ENCODE peak calls at places on chromosomes 13 and 19, in six cellular contexts. X is fibroblast of mammary gland; S is esophagus squamous epithelium; C is cardiac fibroblast; R is CD4-positive, alpha-beta T cell; K is COLO829. L is an unnamed sample.

GRCh38 chr13:98751397-98752110 is 918 bp downstream of the SLC15A1 start:
- DNase-seq in S (no peak), K (no peak), C (peak), R (no peak), X (peak), L (no peak)

GRCh38 chr13:109870281-109871017 is 84.1 kb upstream of the IRS2 start:
- DNase-seq in C (no peak), K (no peak), X (no peak), S (no peak), R (no peak), L (no peak)

GRCh38 chr19:17468302-17469091 is 1.8 kb upstream of the SLC27A1 start:
- DNase-seq in K (no peak), X (no peak), R (no peak), S (no peak), C (no peak), L (no peak)

GRCh38 chr19:7534531-7534980 is 961 bp upstream of the PNPLA6 start:
- DNase-seq in K (no peak), X (peak), R (no peak), S (no peak), C (peak), L (peak)

GRCh38 chr19:38592940-38593339 is 24.8 kb downstream of the MAP4K1 start:
- DNase-seq in X (no peak), C (no peak), S (no peak), R (no peak), K (no peak), L (no peak)

GRCh38 chr19:5623397-5624153 is 692 bp downstream of the SAFB start:
- DNase-seq in X (no peak), K (no peak), C (no peak), S (no peak), R (no peak), L (no peak)

GRCh38 chr19:2039959-2040646 is 10.9 kb downstream of the MKNK2 start:
- DNase-seq in K (no peak), S (no peak), X (no peak), R (no peak), C (no peak), L (no peak)

GRCh38 chr19:45955905-45956608 is 17.6 kb downstream of the NOVA2 start:
- DNase-seq in S (no peak), C (peak), R (no peak), K (peak), X (no peak), L (no peak)

GRCh38 chr13:25375727-25376358 is 4.1 kb downstream of the ATP8A2 start:
- DNase-seq in C (peak), S (no peak), X (peak), K (peak), R (peak), L (peak)

GRCh38 chr13:73417012-73417615 is 358.3 kb downstream of the KLF5 start:
- DNase-seq in C (peak), X (peak), R (no peak), S (no peak), K (no peak), L (peak)

GRCh38 chr13:94996445-94996844 is 284.1 kb upstream of the SOX21 start:
- DNase-seq in X (no peak), C (no peak), R (no peak), K (no peak), S (no peak), L (no peak)

GRCh38 chr19:13363954-13364353 is 142.3 kb downstream of the CACNA1A start:
- DNase-seq in X (no peak), S (no peak), C (no peak), K (no peak), R (no peak), L (no peak)

L was measured in COR-L47.